ENCODE peak calls at places on chromosomes 16 and 17, in seven cellular contexts. H is activated B cell treated with CpG ODN at 0.5 μM for 24 hours, J is lower lobe of right lung, P is H9, L is foreskin fibroblast, Y is GM10248, K is fibroblast of lung. Z is an unnamed sample.
A peak's percentile ranks its signal among the peaks of the same experiment; 100 is the strongest.

GRCh38 chr16:19601083-19601976 is 45.8 kb downstream of the VPS35L start:
- DNase-seq in H (no peak), J (no peak), P (no peak), L (peak; percentile 67), Y (peak; percentile 24), K (peak; percentile 59), Z (peak; percentile 49)

GRCh38 chr16:13863075-13863765 is 56.7 kb upstream of the ERCC4 start:
- DNase-seq in H (no peak), J (no peak), P (no peak), L (no peak), Y (no peak), K (no peak), Z (no peak)

GRCh38 chr17:9729034-9729650 is 62.2 kb downstream of the DHRS7C start:
- DNase-seq in H (no peak), J (no peak), P (no peak), L (peak; percentile 31), Y (peak; percentile 74), K (peak; percentile 68), Z (peak; percentile 9)

GRCh38 chr17:63613663-63614062 is 8.6 kb upstream of the MAP3K3 start:
- DNase-seq in H (no peak), J (no peak), P (no peak), L (no peak), Y (no peak), K (no peak), Z (no peak)

GRCh38 chr17:63171428-63172205 is 205.6 kb downstream of the TANC2 start:
- DNase-seq in H (no peak), J (no peak), P (no peak), L (no peak), Y (no peak), K (peak; percentile 63), Z (no peak)

GRCh38 chr16:52467753-52468152 is 79.2 kb downstream of the TOX3 start:
- DNase-seq in H (no peak), J (no peak), P (no peak), L (no peak), Y (no peak), K (no peak), Z (no peak)

GRCh38 chr16:5428932-5429331 is 331.3 kb upstream of the EEF2KMT start:
- DNase-seq in H (no peak), J (no peak), P (peak; percentile 76), L (no peak), Y (no peak), K (no peak), Z (no peak)

GRCh38 chr17:65762973-65763372 is 201.5 kb upstream of the AXIN2 start:
- DNase-seq in H (no peak), J (no peak), P (no peak), L (no peak), Y (no peak), K (no peak), Z (no peak)

GRCh38 chr16:76108460-76108859 is 168.7 kb upstream of the CNTNAP4 start:
- DNase-seq in H (no peak), J (no peak), P (no peak), L (no peak), Y (no peak), K (no peak), Z (no peak)

GRCh38 chr17:79000396-79001189 is 9.0 kb downstream of the CANT1 start:
- DNase-seq in H (no peak), J (no peak), P (no peak), L (no peak), Y (no peak), K (no peak), Z (no peak)

GRCh38 chr16:88714420-88715302 is 8.4 kb downstream of the CTU2 start:
- DNase-seq in H (no peak), J (no peak), P (no peak), L (no peak), Y (no peak), K (no peak), Z (no peak)

GRCh38 chr16:53511084-53511402 is 8.0 kb upstream of the AKTIP start:
- DNase-seq in H (no peak), J (no peak), P (no peak), L (no peak), Y (no peak), K (no peak), Z (no peak)

GRCh38 chr16:11276880-11277593 is 757 bp upstream of the PRM2 start:
- DNase-seq in H (no peak), J (no peak), P (no peak), L (peak; percentile 11), Y (no peak), K (peak; percentile 12), Z (no peak)

GRCh38 chr17:66275651-66276050 is 26.8 kb upstream of the PRKCA start:
- DNase-seq in H (no peak), J (no peak), P (no peak), L (peak; percentile 97), Y (no peak), K (peak; percentile 79), Z (peak; percentile 53)

GRCh38 chr17:5526821-5527598 is 40.6 kb downstream of the MIS12 start:
- DNase-seq in H (no peak), J (no peak), P (no peak), L (peak; percentile 99), Y (peak; percentile 61), K (peak; percentile 94), Z (peak; percentile 92)

GRCh38 chr17:6254036-6254435 is 180.9 kb downstream of the AIPL1 start:
- DNase-seq in H (no peak), J (no peak), P (no peak), L (peak; percentile 20), Y (no peak), K (no peak), Z (no peak)

GRCh38 chr16:66845791-66846221 is 1.6 kb downstream of the CA7 start:
- DNase-seq in H (no peak), J (no peak), P (no peak), L (no peak), Y (no peak), K (no peak), Z (no peak)

GRCh38 chr16:55176901-55177300 is 147.1 kb upstream of the IRX6 start:
- DNase-seq in H (no peak), J (no peak), P (no peak), L (no peak), Y (no peak), K (no peak), Z (no peak)

GRCh38 chr17:19322129-19322505 is 40.4 kb downstream of the B9D1 start:
- DNase-seq in H (no peak), J (no peak), P (no peak), L (no peak), Y (no peak), K (no peak), Z (no peak)

GRCh38 chr17:56947741-56948140 is 13.1 kb downstream of the COIL start:
- DNase-seq in H (no peak), J (no peak), P (no peak), L (no peak), Y (no peak), K (no peak), Z (no peak)

GRCh38 chr17:73986641-73987177 is 216.8 kb upstream of the RPL38 start:
- DNase-seq in H (no peak), J (peak; percentile 19), P (no peak), L (no peak), Y (no peak), K (no peak), Z (no peak)

GRCh38 chr17:54494731-54495715 is 405.6 kb upstream of the TOM1L1 start:
- DNase-seq in H (no peak), J (no peak), P (no peak), L (no peak), Y (no peak), K (no peak), Z (no peak)

DNA sequence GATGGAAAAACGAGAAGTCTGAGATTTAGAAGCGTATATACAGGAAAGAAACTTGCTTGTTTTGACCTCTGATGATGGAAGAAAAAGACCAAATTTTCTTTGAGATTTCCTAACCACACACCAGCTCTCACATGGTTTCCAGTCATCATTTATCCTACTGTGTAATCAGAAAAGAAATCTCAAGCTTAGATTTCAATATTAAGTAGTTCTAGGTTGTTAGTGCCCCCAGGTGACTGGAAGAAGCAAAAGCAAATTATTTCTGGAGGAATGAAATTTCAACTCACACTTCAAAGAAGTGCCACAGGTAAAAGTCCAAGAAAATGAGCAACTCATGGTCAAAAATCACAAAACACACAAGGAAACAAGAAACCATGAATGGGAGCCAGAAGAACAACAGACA is 51.8 kb upstream of the KDM6B start:
- DNase-seq in H (no peak), J (no peak), P (no peak), L (peak; percentile 65), Y (no peak), K (peak; percentile 73), Z (no peak)
- TF ChIP-seq CTCF in H (no peak), J (no peak), P (no peak), L (peak; percentile 47), Y (peak; percentile 14), K (peak; percentile 40), Z (no peak)

GRCh38 chr17:40538936-40539705 is 26.2 kb downstream of the CCR7 start:
- DNase-seq in H (no peak), J (no peak), P (no peak), L (no peak), Y (no peak), K (no peak), Z (no peak)
- TF ChIP-seq CTCF in H (no peak), J (no peak), P (no peak), L (no peak), Y (no peak), K (no peak), Z (no peak)

DNA sequence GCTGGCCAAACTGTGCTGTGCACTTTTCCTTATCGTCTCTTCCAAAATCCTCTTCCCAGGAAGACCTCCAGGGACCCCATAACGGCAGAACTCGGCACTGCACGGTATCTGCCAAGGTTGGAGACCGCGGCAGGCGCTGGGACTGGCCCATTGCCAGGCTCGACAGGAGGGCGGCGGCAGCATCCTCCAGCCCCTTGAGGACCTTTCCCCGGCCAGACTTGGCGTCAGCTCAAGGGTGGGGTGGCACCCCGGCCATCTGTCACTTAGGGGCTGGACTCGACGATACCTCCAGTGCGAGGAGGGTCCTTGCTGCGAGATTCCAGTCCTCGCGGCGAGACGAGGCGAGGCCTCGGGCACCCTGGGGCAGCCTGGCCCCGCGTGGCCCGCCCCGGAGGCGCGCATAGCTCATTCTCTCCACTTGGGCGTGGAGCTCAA is 777 bp downstream of the ACLY start:
- DNase-seq in H (no peak), J (peak; percentile 67), P (no peak), L (peak; percentile 69), Y (peak; percentile 40), K (peak; percentile 37), Z (peak; percentile 59)
- TF ChIP-seq CTCF in H (no peak), J (no peak), P (no peak), L (no peak), Y (no peak), K (no peak), Z (no peak)

GRCh38 chr17:48066656-48067055 is 18.5 kb downstream of the NFE2L1 start:
- DNase-seq in H (no peak), J (no peak), P (no peak), L (no peak), Y (no peak), K (no peak), Z (no peak)

GRCh38 chr17:48070195-48070594 is 22.0 kb downstream of the NFE2L1 start:
- DNase-seq in H (no peak), J (no peak), P (no peak), L (no peak), Y (no peak), K (no peak), Z (no peak)

GRCh38 chr17:48067245-48067644 is 19.1 kb downstream of the NFE2L1 start:
- DNase-seq in H (no peak), J (no peak), P (no peak), L (no peak), Y (no peak), K (no peak), Z (no peak)

GRCh38 chr17:48066192-48066591 is 18.0 kb downstream of the NFE2L1 start:
- DNase-seq in H (no peak), J (no peak), P (no peak), L (no peak), Y (no peak), K (no peak), Z (no peak)

GRCh38 chr17:48068491-48068961 is 20.4 kb downstream of the NFE2L1 start:
- DNase-seq in H (no peak), J (no peak), P (peak; percentile 76), L (peak; percentile 71), Y (no peak), K (no peak), Z (peak; percentile 38)
- TF ChIP-seq CTCF in H (no peak), J (peak; percentile 9), P (peak; percentile 68), L (peak; percentile 36), Y (no peak), K (peak; percentile 31), Z (peak; percentile 49)